ENCODE peak calls at places on chromosomes 6 and 20, in nine cellular contexts. F is PC-9, T is thoracic aorta, U is tibial nerve, Q is PC-3, Z is astrocyte, X is neural progenitor cell, W is transverse colon, V is heart left ventricle. L is an unnamed sample.

GRCh38 chr6:160043784-160044183 is 74.9 kb downstream of the IGF2R start:
- DNase-seq in T (no peak), V (no peak), W (no peak), U (no peak), Z (no peak), Q (no peak), X (no peak), F (no peak), L (no peak)

GRCh38 chr6:134787261-134787871 is 162.5 kb downstream of the ALDH8A1 start:
- DNase-seq in U (no peak), Z (peak; percentile 73), F (peak; percentile 77), X (no peak), V (no peak), W (no peak), T (no peak), Q (peak; percentile 73), L (no peak)

GRCh38 chr6:4021862-4022715 is 56.8 kb downstream of the FAM217A start:
- DNase-seq in T (no peak), W (no peak), X (no peak), Q (no peak), Z (peak; percentile 1), V (no peak), F (no peak), U (no peak), L (no peak)

GRCh38 chr6:2008383-2008976 is 236.9 kb downstream of the GMDS start:
- DNase-seq in Q (no peak), W (no peak), V (no peak), U (no peak), T (no peak), Z (peak; percentile 29), F (no peak), X (no peak), L (no peak)

GRCh38 chr20:20782221-20782620 is 69.8 kb upstream of the RALGAPA2 start:
- DNase-seq in U (no peak), F (no peak), Q (no peak), V (peak; percentile 30), Z (no peak), W (no peak), X (no peak), T (no peak), L (peak; percentile 23)

GRCh38 chr6:31202259-31203166 is 32.0 kb upstream of the POU5F1 start:
- DNase-seq in W (no peak), Z (no peak), X (no peak), U (no peak), T (no peak), Q (peak; percentile 74), V (no peak), F (peak; percentile 62), L (no peak)

GRCh38 chr6:158654960-158655485 is 5.2 kb downstream of the SYTL3 start:
- DNase-seq in T (no peak), F (peak; percentile 90), Q (no peak), V (no peak), U (no peak), W (no peak), X (no peak), Z (peak; percentile 76), L (no peak)

GRCh38 chr6:17096657-17097056 is 5.2 kb upstream of the STMND1 start:
- DNase-seq in F (no peak), T (no peak), X (no peak), W (no peak), Z (no peak), V (no peak), Q (peak; percentile 22), U (no peak), L (no peak)

GRCh38 chr6:144405173-144405572 is 120.0 kb downstream of the UTRN start:
- DNase-seq in U (no peak), Z (no peak), W (no peak), Q (no peak), V (no peak), X (no peak), T (no peak), F (no peak), L (no peak)

GRCh38 chr6:34142599-34142998 is 3.3 kb downstream of the GRM4 start:
- DNase-seq in U (no peak), X (peak; percentile 85), V (no peak), T (no peak), Q (no peak), Z (no peak), F (no peak), W (no peak), L (peak; percentile 7)

GRCh38 chr6:34143196-34143883 is 2.5 kb downstream of the GRM4 start:
- DNase-seq in Z (no peak), U (no peak), V (no peak), T (no peak), X (no peak), W (no peak), F (no peak), Q (no peak), L (no peak)

GRCh38 chr6:34145161-34146020 is 496 bp downstream of the GRM4 start:
- DNase-seq in Z (peak; percentile 53), W (no peak), Q (peak; percentile 18), T (no peak), F (no peak), V (no peak), U (no peak), X (peak; percentile 78), L (peak; percentile 21)

GRCh38 chr6:34144581-34145160 is 1.2 kb downstream of the GRM4 start:
- DNase-seq in W (no peak), T (no peak), Q (no peak), X (peak; percentile 37), V (no peak), U (no peak), Z (no peak), F (no peak), L (no peak)

DNA sequence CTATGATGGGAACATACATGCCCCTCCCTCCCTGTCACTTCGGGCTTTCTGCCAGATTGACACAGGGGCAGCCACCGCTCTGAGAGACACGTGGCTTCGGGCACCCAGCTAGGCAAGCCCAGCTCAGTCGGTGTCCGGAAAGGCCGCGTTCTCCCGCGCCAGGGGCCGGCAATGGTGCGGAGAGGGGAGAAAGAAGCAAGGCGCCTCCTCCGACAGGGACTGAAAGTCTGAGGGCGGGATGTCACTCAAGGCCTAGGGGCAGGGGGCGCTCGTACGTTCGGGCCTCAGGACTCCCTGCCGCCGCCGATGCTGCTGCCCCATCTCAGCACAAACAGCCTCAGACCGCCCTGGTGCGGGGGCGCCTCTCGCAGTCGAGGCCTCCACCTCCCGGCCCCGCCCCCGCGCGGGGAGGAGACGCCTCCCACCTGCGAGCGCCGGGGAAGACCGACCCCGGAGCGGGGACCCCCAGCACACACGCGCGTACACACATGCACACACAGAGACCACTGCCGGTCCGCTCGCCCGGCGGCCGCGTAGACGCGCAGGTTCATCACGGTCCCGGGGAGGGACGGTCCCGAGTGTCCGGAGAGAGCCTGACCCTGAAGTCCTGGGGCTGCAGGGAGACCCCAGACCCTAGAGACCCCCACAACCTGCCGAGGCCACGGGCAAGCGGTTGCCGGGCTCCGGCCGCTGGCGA is 1.9 kb downstream of the GRM4 start:
- DNase-seq in U (no peak), X (peak; percentile 95), F (no peak), Q (no peak), Z (no peak), T (no peak), V (no peak), W (no peak), L (no peak)
- H3K27me3 ChIP-seq in U (peaks cover 92% of the 10 kb centered on the region), X (peaks cover 77% of the 10 kb centered on the region), F (peaks cover 75% of the 10 kb centered on the region), Q (peaks cover 44% of the 10 kb centered on the region), Z (peaks cover 64% of the 10 kb centered on the region), T (peaks cover 30% of the 10 kb centered on the region), V (peaks cover 52% of the 10 kb centered on the region), W (peaks cover 90% of the 10 kb centered on the region), L (peaks cover 26% of the 10 kb centered on the region)

DNA sequence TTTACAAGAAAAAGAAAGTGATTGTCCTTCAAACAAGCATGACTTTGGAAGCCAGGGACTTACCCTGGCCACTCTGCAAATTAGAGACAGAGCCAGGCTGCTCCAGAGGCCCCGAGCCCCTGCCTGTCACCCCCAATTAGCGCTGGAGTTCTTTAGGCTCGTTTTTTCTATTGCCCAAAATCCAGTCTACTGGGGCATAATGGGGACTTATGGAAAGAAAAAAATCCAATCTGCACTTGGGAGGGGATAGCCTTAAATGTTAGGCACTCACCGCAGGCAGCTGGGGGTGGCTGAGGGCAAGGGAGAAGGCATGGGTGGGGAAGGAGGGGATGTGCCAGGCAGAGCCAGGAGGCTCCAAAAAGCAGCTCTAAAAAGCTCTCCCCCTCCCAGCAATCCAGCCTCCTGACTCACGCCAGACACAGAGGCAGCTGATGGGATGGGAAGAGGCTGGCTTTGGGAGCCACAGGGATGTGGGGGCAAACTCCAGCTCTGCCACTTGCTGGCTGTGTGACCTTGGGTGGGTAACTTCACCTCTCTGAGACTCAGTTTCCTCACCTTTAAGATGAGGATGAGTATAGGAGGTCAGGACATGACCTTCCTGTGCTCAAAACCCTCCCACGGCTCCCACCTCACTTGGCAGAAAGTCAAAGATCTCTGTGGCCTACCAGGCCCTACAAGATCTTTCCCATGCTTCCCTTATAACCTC is 148.7 kb downstream of the CEBPB start:
- DNase-seq in W (no peak), X (peak; percentile 29), Q (no peak), F (no peak), V (no peak), T (no peak), U (no peak), Z (peak; percentile 82), L (no peak)
- H3K4me3 ChIP-seq in W (no peak overlapping the region), X (no peak overlapping the region), Q (no peak overlapping the region), F (no peak overlapping the region), V (no peak overlapping the region), T (peak overlapping the region; percentile 26), U (peak overlapping the region; percentile 12), Z (no peak overlapping the region), L (no peak overlapping the region)

DNA sequence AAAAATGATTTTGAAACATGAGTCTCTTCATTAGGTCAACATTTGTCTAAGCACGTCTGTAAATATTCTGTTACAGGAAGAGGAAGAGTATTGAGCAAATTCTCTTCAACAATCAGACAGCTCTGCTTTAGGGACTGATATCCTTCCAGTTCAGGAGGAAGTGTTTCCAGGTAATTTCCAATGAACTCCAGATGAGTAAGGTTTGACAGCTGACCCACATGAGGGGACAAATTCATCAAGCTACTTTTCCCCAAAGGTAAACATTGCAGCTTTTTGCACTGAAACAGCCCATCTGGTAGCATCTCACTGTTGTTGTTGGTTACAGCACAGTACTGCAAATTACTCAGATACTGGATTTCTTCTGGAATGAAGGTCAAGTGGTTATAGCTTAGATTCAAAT is 18.1 kb downstream of the ENPP1 start:
- DNase-seq in T (no peak), U (no peak), W (no peak), X (no peak), F (no peak), Q (peak; percentile 56), V (no peak), Z (no peak), L (no peak)
- H3K27me3 ChIP-seq in T (no peaks in the 10 kb centered on the region), U (no peaks in the 10 kb centered on the region), W (no peaks in the 10 kb centered on the region), X (no peaks in the 10 kb centered on the region), F (no peaks in the 10 kb centered on the region), Q (no peaks in the 10 kb centered on the region), V (no peaks in the 10 kb centered on the region), Z (no peaks in the 10 kb centered on the region), L (no peaks in the 10 kb centered on the region)

DNA sequence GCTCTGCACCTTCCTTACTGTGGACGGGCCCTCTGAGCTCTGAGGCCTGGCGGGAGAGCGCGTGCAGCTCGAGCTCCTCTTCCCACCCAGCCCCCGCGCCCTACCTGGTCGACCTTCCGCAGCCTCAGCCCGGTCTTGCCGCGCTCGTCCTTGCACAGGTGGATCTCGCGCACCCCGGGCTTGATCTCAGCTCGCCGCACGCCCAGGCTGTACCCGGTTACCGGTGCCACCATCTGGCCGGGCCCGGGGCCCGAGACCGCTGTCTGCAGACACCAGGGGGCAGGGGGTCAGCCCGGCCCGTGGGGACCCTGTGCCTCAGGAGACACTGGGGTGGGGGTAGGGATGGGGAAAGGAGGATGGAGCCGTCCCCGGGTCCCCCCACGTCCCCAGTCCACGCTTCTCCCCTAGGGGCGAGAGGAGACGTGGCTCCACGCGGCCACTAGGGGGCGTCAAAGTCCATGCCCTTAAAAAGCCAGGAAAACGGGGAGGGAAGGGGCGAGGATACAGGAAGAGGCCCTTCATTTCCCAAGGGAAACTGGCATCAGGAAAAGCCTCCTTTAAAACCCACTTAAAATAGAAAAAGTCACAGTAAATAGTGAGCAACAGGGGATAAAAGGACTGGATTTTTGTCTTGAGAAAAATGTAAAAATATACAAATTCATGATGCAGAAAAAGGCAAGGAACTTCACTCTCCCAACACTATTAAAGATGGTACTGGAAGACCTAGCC is 15.5 kb downstream of the SDCBP2 start:
- DNase-seq in T (peak; percentile 38), Z (peak; percentile 32), V (peak; percentile 83), U (peak; percentile 32), Q (peak; percentile 83), W (peak; percentile 73), X (peak; percentile 88), F (no peak), L (peak; percentile 78)
- H3K4me3 ChIP-seq in T (peak overlapping the region; percentile 50), Z (peak overlapping the region; percentile 37), V (no peak overlapping the region), U (peak overlapping the region; percentile 27), Q (no peak overlapping the region), W (peak overlapping the region; percentile 27), X (peak overlapping the region; percentile 51), F (no peak overlapping the region), L (no peak overlapping the region)